ENCODE peak calls at places on chromosomes 3 and 15, in seven cellular contexts. X is colonic mucosa, L is thoracic aorta, Y is left ventricle myocardium inferior, T is prostate gland, J is psoas muscle, U is mesendoderm. W is an unnamed sample.

GRCh38 chr3:11482024-11482423 is 161.7 kb downstream of the VGLL4 start:
- DNase-seq in X (peak), J (peak), U (no peak), Y (peak), T (no peak), L (no peak), W (no peak)

GRCh38 chr3:14170569-14171159 is 7.7 kb downstream of the XPC start:
- DNase-seq in J (no peak), T (no peak), Y (no peak), L (no peak), X (no peak), U (no peak), W (peak)

GRCh38 chr3:62332771-62333381 is 40.5 kb downstream of the FEZF2 start:
- DNase-seq in T (peak), X (no peak), U (peak), L (no peak), J (no peak), Y (no peak), W (no peak)

GRCh38 chr15:35349916-35350315 is 196.0 kb downstream of the DPH6 start:
- DNase-seq in L (no peak), J (no peak), X (no peak), U (no peak), T (no peak), Y (no peak), W (no peak)

GRCh38 chr3:143885803-143886427 is 37.6 kb upstream of the SLC9A9 start:
- DNase-seq in L (no peak), Y (no peak), T (peak), J (no peak), X (peak), U (peak), W (no peak)

GRCh38 chr3:30630238-30631030 is 24.0 kb downstream of the TGFBR2 start:
- DNase-seq in L (no peak), U (no peak), X (no peak), J (no peak), T (no peak), Y (no peak), W (no peak)

GRCh38 chr15:95684693-95685115 is 645.8 kb upstream of the NR2F2 start:
- DNase-seq in L (no peak), X (no peak), U (peak), T (no peak), J (no peak), Y (no peak), W (peak)

GRCh38 chr3:104886220-104886995 is 480.3 kb upstream of the ALCAM start:
- DNase-seq in Y (no peak), U (no peak), T (no peak), L (no peak), X (no peak), J (no peak), W (no peak)

GRCh38 chr3:151228291-151229125 is 25.5 kb upstream of the GPR171 start:
- DNase-seq in T (no peak), X (no peak), U (peak), L (no peak), Y (no peak), J (no peak), W (no peak)

GRCh38 chr15:38147246-38147645 is 105.4 kb upstream of the SPRED1 start:
- DNase-seq in X (no peak), J (no peak), U (peak), T (no peak), L (no peak), Y (no peak), W (no peak)

GRCh38 chr3:47057212-47057671 is 77.8 kb downstream of the NBEAL2 start:
- DNase-seq in L (no peak), J (no peak), Y (no peak), T (no peak), X (no peak), U (peak), W (peak)

GRCh38 chr15:67010898-67011619 is 54.3 kb upstream of the SMAD3 start:
- DNase-seq in J (no peak), L (no peak), U (peak), Y (no peak), X (no peak), T (no peak), W (no peak)

GRCh38 chr3:78725703-78726246 is 1042.0 kb downstream of the ROBO1 start:
- DNase-seq in L (no peak), Y (no peak), J (no peak), U (no peak), T (no peak), X (no peak), W (no peak)

GRCh38 chr3:45716790-45717336 is 27.7 kb downstream of the SACM1L start:
- DNase-seq in X (no peak), U (peak), L (no peak), T (no peak), J (no peak), Y (no peak), W (no peak)

GRCh38 chr15:59199775-59200465 is 6.7 kb upstream of the LDHAL6B start:
- DNase-seq in Y (no peak), J (no peak), L (no peak), X (no peak), U (no peak), T (no peak), W (no peak)

GRCh38 chr15:56532766-56533455 is 68.0 kb upstream of the MNS1 start:
- DNase-seq in U (no peak), L (no peak), J (no peak), X (no peak), Y (no peak), T (no peak), W (no peak)

GRCh38 chr3:107985496-107985895 is 105.3 kb downstream of the CD47 start:
- DNase-seq in L (no peak), U (no peak), Y (no peak), T (no peak), X (no peak), J (no peak), W (no peak)

GRCh38 chr3:186414735-186415419 is 52.8 kb upstream of the DGKG start:
- DNase-seq in X (no peak), Y (no peak), L (no peak), J (peak), U (no peak), T (no peak), W (peak)

GRCh38 chr15:66564136-66565041 is 1.4 kb downstream of the LCTL start:
- DNase-seq in Y (no peak), U (no peak), J (no peak), L (no peak), X (no peak), T (no peak), W (no peak)

GRCh38 chr3:49668861-49669260 is 5.3 kb upstream of the APEH start:
- DNase-seq in J (no peak), T (no peak), X (no peak), U (no peak), Y (no peak), L (no peak), W (no peak)

GRCh38 chr3:159548675-159549335 is 439.8 kb upstream of the IL12A start:
- DNase-seq in X (no peak), U (no peak), L (no peak), J (no peak), Y (no peak), T (no peak), W (no peak)

GRCh38 chr3:153080778-153081240 is 81.2 kb upstream of the RAP2B start:
- DNase-seq in J (no peak), U (no peak), X (no peak), T (no peak), L (no peak), Y (no peak), W (no peak)

GRCh38 chr3:38658886-38659285 is 9.4 kb upstream of the SCN5A start:
- DNase-seq in X (no peak), L (no peak), Y (no peak), U (peak), T (no peak), J (no peak), W (no peak)

DNA sequence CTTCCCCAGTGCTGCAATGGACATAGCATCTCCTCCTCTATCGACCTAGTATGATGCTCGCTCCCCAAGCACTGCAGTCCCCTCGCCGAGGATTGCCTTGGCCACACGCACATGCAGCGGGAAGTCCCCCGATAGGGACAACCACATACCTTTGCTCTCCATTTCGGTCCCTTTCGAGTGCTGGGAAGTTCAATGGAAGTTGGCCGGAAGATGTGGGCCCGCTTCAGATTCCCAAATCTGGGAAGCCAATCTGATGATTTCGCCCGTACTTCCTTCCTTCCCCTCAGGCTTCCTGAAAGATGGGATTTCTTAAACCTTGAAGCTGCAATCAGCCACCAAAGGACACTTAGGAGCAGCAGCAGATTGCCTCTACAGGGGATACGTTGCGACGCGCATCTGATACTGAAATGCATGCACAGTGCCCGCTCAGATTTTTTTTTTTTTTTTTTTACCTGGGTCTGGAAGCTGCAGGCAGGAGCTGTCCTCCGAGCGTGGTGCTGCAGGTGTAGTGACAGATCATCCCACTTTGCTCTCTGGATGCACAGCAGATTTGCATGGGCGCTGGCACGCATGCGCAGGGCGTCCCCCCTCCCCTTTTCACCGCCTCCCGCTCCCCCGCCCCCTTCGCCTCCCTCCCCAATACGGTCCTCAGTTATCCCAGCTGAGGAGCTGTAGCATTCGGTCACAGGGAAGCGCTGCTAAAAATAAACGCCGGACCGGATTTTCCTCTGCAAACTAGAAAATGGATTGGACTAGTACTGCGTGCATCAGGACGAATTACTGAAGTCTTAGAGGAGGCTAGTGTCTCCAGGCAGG is at the start of gene FGF12:
- DNase-seq in X (peak), J (peak), L (peak), T (peak), U (peak), Y (peak), W (no peak)
- H3K4me3 ChIP-seq in X (no peak), J (peak), L (peak), T (no peak), U (peak), Y (peak), W (no peak)

DNA sequence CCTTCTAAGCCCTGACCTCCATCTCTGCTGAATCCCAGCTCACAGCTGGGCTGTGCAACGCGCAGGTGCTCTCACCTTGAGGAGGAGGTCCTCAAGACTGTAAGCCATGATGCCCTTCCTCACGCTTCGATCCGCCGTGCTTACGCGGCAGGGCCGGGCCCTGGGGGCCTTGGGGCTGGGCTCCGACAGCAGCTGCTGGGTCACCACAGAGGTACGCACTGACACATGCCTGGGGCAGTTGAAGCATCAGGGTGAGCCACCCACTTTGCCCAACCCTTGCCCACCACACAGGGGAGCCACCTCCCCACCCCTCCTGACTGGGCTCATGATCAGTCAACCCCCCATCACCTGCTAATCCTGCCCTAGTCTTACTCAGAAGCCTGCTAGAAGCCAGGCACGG is 3.1 kb downstream of the CIDEC start:
- DNase-seq in L (no peak), T (no peak), U (no peak), J (no peak), X (no peak), Y (no peak), W (no peak)
- H3K4me3 ChIP-seq in L (no peak), T (no peak), U (no peak), J (no peak), X (no peak), Y (no peak), W (no peak)

GRCh38 chr15:40787991-40788390 is 18.2 kb downstream of the C15orf62 start:
- DNase-seq in X (no peak), L (no peak), J (no peak), U (no peak), Y (no peak), T (no peak), W (no peak)
- H3K4me3 ChIP-seq in X (no peak), L (no peak), J (no peak), U (no peak), Y (no peak), T (no peak), W (no peak)

GRCh38 chr3:42161050-42161935 is 70.1 kb downstream of the TRAK1 start:
- DNase-seq in T (no peak), L (no peak), Y (no peak), U (no peak), X (peak), J (no peak), W (no peak)
- H3K4me3 ChIP-seq in T (no peak), L (no peak), Y (no peak), U (no peak), X (no peak), J (no peak), W (no peak)

DNA sequence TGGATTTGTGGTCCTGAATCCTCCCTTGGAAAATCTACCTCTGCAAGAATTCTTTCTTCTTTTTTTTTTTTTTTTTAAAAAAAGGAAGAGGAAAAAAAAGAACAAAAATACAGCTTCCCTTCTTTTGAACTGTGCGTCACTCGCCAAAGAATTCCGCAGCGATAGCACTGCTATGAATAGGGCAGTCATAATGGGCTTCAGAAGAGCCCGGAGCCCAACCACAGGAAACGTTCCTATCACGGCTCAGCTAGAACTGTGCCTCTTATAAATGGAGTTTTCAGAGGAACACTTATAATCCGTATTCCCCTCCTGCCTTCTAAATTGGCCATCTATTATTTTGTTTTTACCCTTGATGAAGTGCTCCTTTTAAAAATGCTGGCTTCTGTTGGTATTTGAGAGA is 227.7 kb downstream of the ADAMTS17 start:
- DNase-seq in U (no peak), X (no peak), J (peak), Y (peak), L (peak), T (no peak), W (peak)
- H3K4me3 ChIP-seq in U (no peak), X (no peak), J (peak), Y (peak), L (peak), T (no peak), W (peak)

GRCh38 chr3:138009476-138010272 is at the start of gene CLDN18:
- DNase-seq in L (no peak), U (peak), J (no peak), Y (peak), T (no peak), X (no peak), W (no peak)

GRCh38 chr3:138007898-138008297 is 2.1 kb upstream of the CLDN18 start:
- DNase-seq in L (no peak), T (no peak), X (no peak), J (no peak), U (no peak), Y (no peak), W (no peak)

GRCh38 chr3:138010273-138010590 is 267 bp downstream of the CLDN18 start:
- DNase-seq in X (no peak), J (no peak), Y (no peak), T (no peak), L (no peak), U (no peak), W (no peak)

GRCh38 chr3:138003069-138003468 is 6.9 kb upstream of the CLDN18 start:
- DNase-seq in U (no peak), J (no peak), T (no peak), X (no peak), Y (no peak), L (no peak), W (no peak)

DNA sequence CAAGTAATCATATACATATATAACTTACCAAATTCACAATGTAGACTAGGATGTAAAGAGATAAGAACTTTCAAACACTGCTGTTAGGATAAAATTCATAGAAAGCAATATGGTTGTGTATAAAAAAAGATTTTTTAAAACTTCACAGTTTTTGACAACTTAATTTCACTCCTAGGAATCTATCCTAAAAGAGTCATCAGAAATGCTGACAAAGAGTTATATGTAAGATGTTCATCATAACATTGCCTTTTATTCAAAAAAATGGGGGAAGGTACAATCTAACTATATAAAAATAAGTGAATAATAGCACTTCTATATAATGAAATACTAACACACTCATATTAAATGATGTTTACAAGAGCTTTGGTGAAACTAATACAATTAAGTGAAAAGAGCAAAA is 4.3 kb upstream of the CLDN18 start:
- DNase-seq in J (no peak), L (no peak), U (no peak), X (no peak), Y (no peak), T (no peak), W (no peak)
- H3K4me3 ChIP-seq in J (no peak), L (no peak), U (no peak), X (no peak), Y (no peak), T (no peak), W (no peak)

DNA sequence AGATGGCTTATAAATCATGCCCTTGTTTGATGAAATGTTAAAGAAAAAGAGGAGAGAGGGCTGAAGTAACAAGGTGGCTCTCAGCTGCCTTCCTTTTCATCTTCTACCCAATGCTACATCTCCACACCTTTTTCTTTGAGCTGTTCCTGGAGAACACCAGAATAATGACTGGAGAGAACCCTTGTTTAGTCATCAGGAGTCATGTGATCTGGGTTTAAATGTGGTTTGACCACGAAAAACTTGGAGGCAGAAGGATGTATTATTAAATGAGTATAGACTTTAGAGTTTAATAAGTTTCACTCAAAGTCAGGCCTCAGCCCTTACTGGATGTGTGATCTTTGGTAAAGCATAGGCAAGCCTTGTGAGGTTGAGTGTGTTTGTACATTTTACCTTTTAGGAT is 230.3 kb upstream of the TBL1XR1 start:
- DNase-seq in X (no peak), T (no peak), L (no peak), Y (no peak), U (no peak), J (no peak), W (no peak)
- H3K4me3 ChIP-seq in X (no peak), T (no peak), L (no peak), Y (no peak), U (no peak), J (no peak), W (no peak)

W was measured in AG09309.